ENCODE peak calls at places on chromosomes 5 and 9, in seven cellular contexts. One of them, this sample, is unnamed.

GRCh38 chr9:93531374-93531773 is 45.0 kb upstream of the PHF2 start:
- DNase-seq in HFFc6: no peak
- DNase-seq in neural crest cell: no peak
- DNase-seq in GM12864: no peak
- DNase-seq in PC-9: no peak
- DNase-seq in breast epithelium: no peak
- DNase-seq in heart right ventricle: no peak
- DNase-seq in this sample: no peak

GRCh38 chr9:136901516-136902258 is 15.4 kb downstream of the TRAF2 start:
- DNase-seq in heart right ventricle: no peak
- DNase-seq in breast epithelium: no peak
- DNase-seq in neural crest cell: no peak
- DNase-seq in HFFc6: peak
- DNase-seq in PC-9: peak
- DNase-seq in GM12864: peak
- DNase-seq in this sample: peak

GRCh38 chr9:96491880-96492525 is 42.0 kb downstream of the HABP4 start:
- DNase-seq in GM12864: no peak
- DNase-seq in breast epithelium: no peak
- DNase-seq in PC-9: no peak
- DNase-seq in HFFc6: no peak
- DNase-seq in neural crest cell: no peak
- DNase-seq in heart right ventricle: no peak
- DNase-seq in this sample: no peak

GRCh38 chr9:96203867-96204412 is 98.0 kb downstream of the HSD17B3 start:
- DNase-seq in breast epithelium: no peak
- DNase-seq in PC-9: no peak
- DNase-seq in heart right ventricle: no peak
- DNase-seq in GM12864: no peak
- DNase-seq in HFFc6: no peak
- DNase-seq in neural crest cell: no peak
- DNase-seq in this sample: no peak

GRCh38 chr5:148205865-148206264 is 3.0 kb downstream of the SPINK6 start:
- DNase-seq in HFFc6: no peak
- DNase-seq in GM12864: no peak
- DNase-seq in heart right ventricle: no peak
- DNase-seq in breast epithelium: no peak
- DNase-seq in neural crest cell: no peak
- DNase-seq in PC-9: no peak
- DNase-seq in this sample: no peak

GRCh38 chr5:16673241-16673998 is 56.6 kb upstream of the RETREG1 start:
- DNase-seq in GM12864: no peak
- DNase-seq in heart right ventricle: no peak
- DNase-seq in PC-9: no peak
- DNase-seq in HFFc6: no peak
- DNase-seq in neural crest cell: no peak
- DNase-seq in breast epithelium: no peak
- DNase-seq in this sample: no peak

GRCh38 chr9:124960409-124960752 is 19.5 kb upstream of the GOLGA1 start:
- DNase-seq in HFFc6: peak
- DNase-seq in GM12864: no peak
- DNase-seq in heart right ventricle: no peak
- DNase-seq in breast epithelium: no peak
- DNase-seq in PC-9: no peak
- DNase-seq in neural crest cell: no peak
- DNase-seq in this sample: no peak

GRCh38 chr5:43041669-43042175 is 1.6 kb upstream of the ANXA2R start:
- DNase-seq in HFFc6: peak
- DNase-seq in PC-9: peak
- DNase-seq in breast epithelium: no peak
- DNase-seq in GM12864: no peak
- DNase-seq in heart right ventricle: peak
- DNase-seq in neural crest cell: peak
- DNase-seq in this sample: no peak

GRCh38 chr9:99192786-99193465 is 28.8 kb downstream of the ALG2 start:
- DNase-seq in HFFc6: peak
- DNase-seq in breast epithelium: no peak
- DNase-seq in heart right ventricle: no peak
- DNase-seq in neural crest cell: no peak
- DNase-seq in GM12864: no peak
- DNase-seq in PC-9: no peak
- DNase-seq in this sample: no peak

DNA sequence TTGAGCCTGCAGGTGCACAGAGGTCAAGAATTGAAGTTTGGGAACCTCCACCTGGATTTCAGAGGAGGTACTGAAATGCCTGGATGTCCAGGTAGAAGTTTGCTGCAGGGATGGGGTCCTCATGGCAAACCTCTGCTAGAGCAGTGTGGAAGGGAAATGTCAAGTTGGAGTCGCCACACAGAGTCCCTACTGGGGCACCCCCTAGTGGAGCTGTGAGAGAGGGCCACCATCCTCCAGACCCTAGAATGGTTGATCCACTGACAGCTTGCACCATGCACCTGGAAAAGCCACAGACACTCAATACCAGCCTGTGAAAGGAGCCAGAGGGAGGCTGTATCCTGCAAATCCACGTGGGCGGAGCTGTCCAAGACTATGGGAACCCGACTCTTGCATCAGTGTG is 78.0 kb downstream of the GABRA1 start:
- DNase-seq in GM12864: no peak
- DNase-seq in breast epithelium: no peak
- DNase-seq in neural crest cell: no peak
- DNase-seq in heart right ventricle: no peak
- DNase-seq in PC-9: no peak
- DNase-seq in HFFc6: no peak
- DNase-seq in this sample: no peak
- TF ChIP-seq CTCF in GM12864: peak
- TF ChIP-seq CTCF in breast epithelium: no peak
- TF ChIP-seq CTCF in neural crest cell: no peak
- TF ChIP-seq CTCF in heart right ventricle: no peak
- TF ChIP-seq CTCF in PC-9: no peak
- TF ChIP-seq CTCF in HFFc6: no peak
- TF ChIP-seq CTCF in this sample: no peak

GRCh38 chr9:754150-754931 is 87.2 kb upstream of the DMRT1 start:
- DNase-seq in PC-9: no peak
- DNase-seq in heart right ventricle: no peak
- DNase-seq in breast epithelium: no peak
- DNase-seq in neural crest cell: no peak
- DNase-seq in GM12864: no peak
- DNase-seq in HFFc6: no peak
- DNase-seq in this sample: no peak
- TF ChIP-seq CTCF in PC-9: no peak
- TF ChIP-seq CTCF in heart right ventricle: peak
- TF ChIP-seq CTCF in breast epithelium: no peak
- TF ChIP-seq CTCF in neural crest cell: no peak
- TF ChIP-seq CTCF in GM12864: no peak
- TF ChIP-seq CTCF in HFFc6: no peak
- TF ChIP-seq CTCF in this sample: no peak

DNA sequence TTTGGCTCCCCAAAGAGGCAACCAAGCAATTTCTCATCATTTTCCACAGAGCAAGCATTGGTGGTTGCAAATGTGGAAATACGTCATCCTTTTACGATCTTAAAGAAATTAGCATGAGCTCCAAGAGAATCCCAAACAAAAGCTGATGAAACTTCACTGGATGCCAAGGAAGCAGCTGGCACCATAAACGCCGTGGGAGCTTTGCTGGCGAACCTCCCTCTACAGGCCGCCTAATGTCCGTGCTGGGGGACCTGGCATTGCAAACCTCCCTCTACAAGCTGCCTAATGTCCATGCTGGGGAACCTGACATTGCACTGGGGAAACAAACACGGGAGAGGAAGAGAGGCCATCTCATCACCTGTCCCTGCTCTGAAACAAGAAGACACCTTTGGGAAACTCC is 432.3 kb downstream of the ACTL7B start:
- DNase-seq in heart right ventricle: no peak
- DNase-seq in breast epithelium: no peak
- DNase-seq in HFFc6: no peak
- DNase-seq in GM12864: no peak
- DNase-seq in neural crest cell: no peak
- DNase-seq in PC-9: no peak
- DNase-seq in this sample: no peak
- TF ChIP-seq CTCF in heart right ventricle: no peak
- TF ChIP-seq CTCF in breast epithelium: no peak
- TF ChIP-seq CTCF in HFFc6: no peak
- TF ChIP-seq CTCF in GM12864: no peak
- TF ChIP-seq CTCF in neural crest cell: no peak
- TF ChIP-seq CTCF in PC-9: no peak
- TF ChIP-seq CTCF in this sample: no peak

GRCh38 chr9:109182550-109182939 is 15.5 kb upstream of the FRRS1L start:
- DNase-seq in breast epithelium: no peak
- DNase-seq in heart right ventricle: no peak
- DNase-seq in GM12864: no peak
- DNase-seq in PC-9: no peak
- DNase-seq in neural crest cell: no peak
- DNase-seq in HFFc6: no peak
- DNase-seq in this sample: no peak

GRCh38 chr9:109181284-109181683 is 14.2 kb upstream of the FRRS1L start:
- DNase-seq in PC-9: no peak
- DNase-seq in heart right ventricle: no peak
- DNase-seq in GM12864: peak
- DNase-seq in HFFc6: no peak
- DNase-seq in breast epithelium: no peak
- DNase-seq in neural crest cell: no peak
- DNase-seq in this sample: peak

GRCh38 chr9:109179801-109180523 is 12.9 kb upstream of the FRRS1L start:
- DNase-seq in neural crest cell: no peak
- DNase-seq in heart right ventricle: peak
- DNase-seq in breast epithelium: no peak
- DNase-seq in HFFc6: no peak
- DNase-seq in PC-9: no peak
- DNase-seq in GM12864: no peak
- DNase-seq in this sample: no peak

GRCh38 chr9:109186857-109187256 is 19.8 kb upstream of the FRRS1L start:
- DNase-seq in breast epithelium: no peak
- DNase-seq in GM12864: no peak
- DNase-seq in HFFc6: no peak
- DNase-seq in heart right ventricle: no peak
- DNase-seq in neural crest cell: no peak
- DNase-seq in PC-9: no peak
- DNase-seq in this sample: no peak

DNA sequence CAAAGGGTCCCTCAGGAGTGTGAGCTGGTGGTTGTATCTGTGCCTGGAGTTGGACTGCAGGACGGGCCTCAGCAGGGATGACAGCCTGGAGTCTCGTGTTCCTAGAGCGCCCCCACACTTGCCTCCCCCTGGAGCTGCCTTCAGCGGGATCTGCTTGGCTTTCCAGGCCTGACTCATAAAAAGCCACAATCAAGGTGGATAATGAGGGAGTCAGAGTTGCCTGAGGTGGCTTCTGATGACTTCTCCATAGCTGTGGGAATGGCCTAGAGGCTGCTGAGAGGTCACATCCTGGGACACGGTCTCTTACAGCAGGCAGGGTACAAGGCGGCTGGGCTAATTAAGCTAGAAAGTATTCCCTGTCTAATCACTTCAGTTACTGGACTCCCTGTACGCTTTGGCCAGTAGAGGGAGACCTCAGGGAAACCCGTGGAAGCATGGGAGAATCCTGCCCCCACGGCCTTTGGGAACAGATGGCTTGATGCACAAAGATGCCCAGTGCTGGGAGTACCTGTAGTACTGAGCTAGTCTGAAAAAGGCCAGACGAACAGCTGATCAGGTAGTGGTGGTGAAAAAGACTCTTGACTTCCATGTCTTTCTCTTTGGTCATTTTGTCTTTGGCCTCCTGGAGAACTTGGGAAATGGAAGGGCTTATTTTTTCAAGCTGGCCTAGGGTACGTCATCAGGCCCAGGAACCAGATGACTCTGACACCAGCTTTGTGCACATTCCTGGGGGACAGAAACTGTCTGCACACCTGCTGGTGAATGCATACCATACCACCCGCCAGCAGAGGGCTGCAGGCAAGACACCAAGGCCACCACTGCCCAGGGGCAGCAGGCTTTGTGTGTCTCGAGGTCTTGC is 16.1 kb upstream of the FRRS1L start:
- DNase-seq in breast epithelium: no peak
- DNase-seq in GM12864: peak
- DNase-seq in neural crest cell: peak
- DNase-seq in HFFc6: peak
- DNase-seq in heart right ventricle: no peak
- DNase-seq in PC-9: peak
- DNase-seq in this sample: peak
- TF ChIP-seq CTCF in breast epithelium: peak
- TF ChIP-seq CTCF in GM12864: peak
- TF ChIP-seq CTCF in neural crest cell: peak
- TF ChIP-seq CTCF in HFFc6: peak
- TF ChIP-seq CTCF in heart right ventricle: peak
- TF ChIP-seq CTCF in PC-9: peak
- TF ChIP-seq CTCF in this sample: peak

GRCh38 chr9:70511858-70512257 is 97.4 kb upstream of the KLF9 start:
- DNase-seq in PC-9: no peak
- DNase-seq in GM12864: no peak
- DNase-seq in heart right ventricle: no peak
- DNase-seq in neural crest cell: no peak
- DNase-seq in HFFc6: no peak
- DNase-seq in breast epithelium: no peak
- DNase-seq in this sample: no peak
- TF ChIP-seq CTCF in PC-9: no peak
- TF ChIP-seq CTCF in GM12864: no peak
- TF ChIP-seq CTCF in heart right ventricle: no peak
- TF ChIP-seq CTCF in neural crest cell: no peak
- TF ChIP-seq CTCF in HFFc6: no peak
- TF ChIP-seq CTCF in breast epithelium: no peak
- TF ChIP-seq CTCF in this sample: no peak

DNA sequence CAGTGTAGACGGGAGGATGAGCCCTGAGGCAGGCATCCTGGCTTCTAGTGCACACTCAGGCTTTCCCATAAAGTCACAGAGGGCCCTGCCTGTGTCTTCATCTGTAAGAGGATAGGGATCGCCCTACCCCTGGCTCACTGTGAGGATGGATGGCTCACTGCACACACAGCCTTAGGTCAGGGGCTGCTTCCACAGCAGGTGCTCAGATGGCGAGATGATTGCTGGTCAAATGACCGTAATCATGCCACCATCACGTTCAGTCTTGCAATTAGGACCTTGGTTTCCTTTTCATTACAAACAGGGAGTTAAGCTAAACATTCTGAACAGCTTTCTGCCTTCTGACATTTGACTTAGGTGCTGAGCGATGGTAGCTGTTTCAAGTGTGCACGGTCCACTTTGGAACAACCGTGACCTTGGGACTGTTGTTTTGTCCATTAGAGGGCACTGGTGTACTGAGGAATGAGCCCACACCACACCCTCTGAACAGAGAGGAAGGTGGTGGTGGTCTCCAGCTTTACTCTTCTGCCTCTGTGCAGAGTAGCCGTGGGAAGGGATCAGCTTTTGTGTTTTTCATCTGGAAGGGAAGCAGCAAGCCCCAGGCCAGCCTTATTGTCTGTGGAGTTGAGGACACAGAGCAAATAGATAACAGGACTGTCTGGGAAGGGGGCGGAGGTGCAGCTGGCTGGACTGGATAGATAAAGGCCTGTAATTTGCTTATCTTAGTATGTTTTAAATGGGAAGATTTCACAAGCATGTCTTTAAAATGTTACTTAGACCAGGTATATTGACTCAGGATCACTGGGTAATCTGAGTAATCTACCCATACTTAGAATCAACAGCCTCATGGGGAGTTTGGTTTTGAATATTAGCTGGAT is 183.1 kb downstream of the TRIO start:
- DNase-seq in heart right ventricle: no peak
- DNase-seq in neural crest cell: no peak
- DNase-seq in PC-9: no peak
- DNase-seq in breast epithelium: no peak
- DNase-seq in HFFc6: no peak
- DNase-seq in GM12864: no peak
- DNase-seq in this sample: no peak
- TF ChIP-seq CTCF in heart right ventricle: peak
- TF ChIP-seq CTCF in neural crest cell: peak
- TF ChIP-seq CTCF in PC-9: no peak
- TF ChIP-seq CTCF in breast epithelium: no peak
- TF ChIP-seq CTCF in HFFc6: peak
- TF ChIP-seq CTCF in GM12864: no peak
- TF ChIP-seq CTCF in this sample: peak

This sample was measured in GM10248.